ENCODE peak calls at places on chromosome 13, in four cellular contexts. E is hippocampal formation, J is chondrocyte, Q is C1 segment of cervical spinal cord. X is an unnamed sample.
A peak's percentile ranks its signal among the peaks of the same experiment; 100 is the strongest.

GRCh38 chr13:41533676-41534075 is 76.3 kb downstream of the RGCC start:
- DNase-seq in J (no peak), Q (no peak), E (no peak), X (peak; percentile 48)

GRCh38 chr13:99386911-99387788 is 80.0 kb upstream of the GPR183 start:
- DNase-seq in E (no peak), Q (no peak), J (no peak), X (no peak)

GRCh38 chr13:34162545-34162936 is 344.6 kb downstream of the RFC3 start:
- DNase-seq in J (no peak), Q (no peak), E (no peak), X (peak; percentile 91)

GRCh38 chr13:94550030-94550738 is 45.8 kb downstream of the TGDS start:
- DNase-seq in Q (no peak), E (no peak), J (no peak), X (peak; percentile 49)

GRCh38 chr13:66312312-66313087 is 917.6 kb downstream of the PCDH9 start:
- DNase-seq in J (no peak), E (no peak), Q (no peak), X (peak; percentile 42)

GRCh38 chr13:98542568-98543379 is 34.1 kb downstream of the STK24 start:
- DNase-seq in J (no peak), Q (no peak), E (no peak), X (no peak)

GRCh38 chr13:111337206-111337605 is 16.8 kb downstream of the TEX29 start:
- DNase-seq in J (no peak), E (no peak), Q (no peak), X (peak; percentile 96)

GRCh38 chr13:23159205-23159586 is 21.6 kb upstream of the SGCG start:
- DNase-seq in J (no peak), Q (no peak), E (no peak), X (peak; percentile 42)

GRCh38 chr13:43246382-43246781 is 223.0 kb downstream of the DNAJC15 start:
- DNase-seq in E (no peak), J (no peak), Q (no peak), X (no peak)

GRCh38 chr13:77853701-77854100 is 64.9 kb downstream of the EDNRB start:
- DNase-seq in E (no peak), J (no peak), Q (no peak), X (no peak)

GRCh38 chr13:111911754-111912452 is 155.0 kb upstream of the SOX1 start:
- DNase-seq in E (no peak), J (no peak), Q (no peak), X (no peak)

GRCh38 chr13:66114127-66114526 is 1116.0 kb downstream of the PCDH9 start:
- DNase-seq in E (no peak), Q (no peak), J (no peak), X (peak; percentile 80)

GRCh38 chr13:68050746-68051145 is 820.6 kb upstream of the PCDH9 start:
- DNase-seq in J (no peak), E (no peak), Q (no peak), X (no peak)

GRCh38 chr13:113536461-113537110 is 46.1 kb upstream of the DCUN1D2 start:
- DNase-seq in Q (no peak), E (no peak), J (peak; percentile 54), X (no peak)

GRCh38 chr13:39587939-39588338 is 15.1 kb downstream of the LHFPL6 start:
- DNase-seq in E (no peak), Q (no peak), J (no peak), X (no peak)

GRCh38 chr13:23656637-23657036 is 86.4 kb downstream of the TNFRSF19 start:
- DNase-seq in Q (no peak), E (no peak), J (no peak), X (peak; percentile 73)

GRCh38 chr13:109275848-109276247 is 510.5 kb downstream of the IRS2 start:
- DNase-seq in J (no peak), E (no peak), Q (no peak), X (no peak)

GRCh38 chr13:46097015-46097414 is 7.8 kb downstream of the CPB2 start:
- DNase-seq in Q (no peak), J (no peak), E (peak; percentile 30), X (no peak)

GRCh38 chr13:30824651-30825050 is 81.4 kb upstream of the MEDAG start:
- DNase-seq in Q (no peak), J (no peak), E (no peak), X (no peak)

GRCh38 chr13:98443329-98443728 is 133.6 kb downstream of the STK24 start:
- DNase-seq in J (no peak), Q (no peak), E (no peak), X (peak; percentile 82)

GRCh38 chr13:108877300-108877699 is 247.9 kb downstream of the MYO16 start:
- DNase-seq in E (no peak), Q (no peak), J (no peak), X (no peak)

X was measured in AG10803.